ENCODE peak calls at places on chromosomes 16 and 17, in four cellular contexts. W is left ventricle myocardium inferior, M is fibroblast of lung, D is mesendoderm. V is an unnamed sample. For H3K36me3, the result is how much of the 10 kb centered on the place peaks cover.

GRCh38 chr16:83272201-83272600 is 535.6 kb upstream of the HSBP1 start:
- DNase-seq in W (no peak), M (peak), D (no peak), V (no peak)

GRCh38 chr16:89564476-89565255 is 4.2 kb downstream of the RPL13 start:
- DNase-seq in W (no peak), M (no peak), D (no peak), V (no peak)

GRCh38 chr17:68238894-68239293 is 8.9 kb upstream of the AMZ2 start:
- DNase-seq in W (no peak), M (no peak), D (no peak), V (no peak)

GRCh38 chr16:14249291-14250032 is 178.3 kb downstream of the MRTFB start:
- DNase-seq in W (no peak), M (peak), D (peak), V (no peak)

GRCh38 chr16:1261131-1261917 is 5.5 kb downstream of the TPSD1 start:
- DNase-seq in W (no peak), M (no peak), D (peak), V (no peak)

GRCh38 chr16:83994703-83995102 is 26.7 kb downstream of the NECAB2 start:
- DNase-seq in W (no peak), M (no peak), D (no peak), V (no peak)

GRCh38 chr17:50111687-50112655 is 16.8 kb downstream of the PDK2 start:
- DNase-seq in W (peak), M (no peak), D (no peak), V (no peak)

GRCh38 chr17:34623856-34624766 is 44.7 kb downstream of the TMEM132E start:
- DNase-seq in W (no peak), M (no peak), D (no peak), V (no peak)

GRCh38 chr16:27764869-27765675 is 215.1 kb downstream of the KATNIP start:
- DNase-seq in W (no peak), M (no peak), D (no peak), V (peak)

GRCh38 chr17:43697937-43698336 is 36.2 kb upstream of the MEOX1 start:
- DNase-seq in W (no peak), M (no peak), D (no peak), V (no peak)

GRCh38 chr17:9484789-9485188 is 90.8 kb downstream of the STX8 start:
- DNase-seq in W (no peak), M (peak), D (no peak), V (no peak)

GRCh38 chr16:47304563-47304962 is 156.3 kb downstream of the ITFG1 start:
- DNase-seq in W (no peak), M (peak), D (no peak), V (no peak)

GRCh38 chr16:59859606-59860402 is 1125.7 kb upstream of the GOT2 start:
- DNase-seq in W (no peak), M (peak), D (no peak), V (no peak)

GRCh38 chr17:15966183-15966878 is 21.4 kb downstream of the ADORA2B start:
- DNase-seq in W (no peak), M (peak), D (peak), V (peak)
- H3K4me3 ChIP-seq in W (peak), M (no peak), D (no peak), V (peak)

GRCh38 chr16:8924214-8924613 is 39.5 kb downstream of the USP7 start:
- DNase-seq in W (peak), M (no peak), D (no peak), V (no peak)

GRCh38 chr16:8923199-8923598 is 40.5 kb downstream of the USP7 start:
- DNase-seq in W (no peak), M (no peak), D (no peak), V (no peak)

GRCh38 chr16:8928467-8928957 is 35.2 kb downstream of the USP7 start:
- DNase-seq in W (no peak), M (no peak), D (no peak), V (no peak)

GRCh38 chr16:8926827-8927226 is 36.9 kb downstream of the USP7 start:
- DNase-seq in W (no peak), M (no peak), D (no peak), V (no peak)

GRCh38 chr16:8925455-8925854 is 38.3 kb downstream of the USP7 start:
- DNase-seq in W (no peak), M (no peak), D (no peak), V (no peak)
- H3K36me3 ChIP-seq in W (half or more), M (under half), D (under half), V (half or more)

GRCh38 chr17:16980813-16981731 is 9.2 kb upstream of the TNFRSF13B start:
- DNase-seq in W (no peak), M (no peak), D (peak), V (no peak)
- H3K4me3 ChIP-seq in W (no peak), M (no peak), D (no peak), V (no peak)

DNA sequence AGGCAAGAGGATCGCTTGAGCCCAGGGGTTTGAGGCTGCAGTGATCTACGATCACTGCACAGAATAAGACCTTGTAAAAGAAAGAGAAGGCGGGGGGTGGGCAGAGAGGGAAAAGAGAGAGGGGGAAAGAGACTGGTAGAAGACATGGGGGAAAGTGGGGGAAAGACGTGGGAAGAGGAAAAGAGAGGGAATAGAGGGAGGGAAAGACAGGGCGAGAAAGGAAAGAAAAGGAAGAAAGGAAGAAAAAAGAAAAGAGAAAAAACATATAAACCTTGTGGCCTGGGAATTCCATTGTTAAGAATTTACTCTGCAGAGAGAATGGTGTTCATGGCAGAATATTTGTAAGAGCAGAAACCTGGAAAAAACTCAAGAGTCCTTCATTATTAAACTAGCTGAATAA is 120.4 kb downstream of the RMI2 start:
- DNase-seq in W (no peak), M (no peak), D (no peak), V (no peak)
- H3K36me3 ChIP-seq in W (under half), M (under half), D (under half), V (under half)

DNA sequence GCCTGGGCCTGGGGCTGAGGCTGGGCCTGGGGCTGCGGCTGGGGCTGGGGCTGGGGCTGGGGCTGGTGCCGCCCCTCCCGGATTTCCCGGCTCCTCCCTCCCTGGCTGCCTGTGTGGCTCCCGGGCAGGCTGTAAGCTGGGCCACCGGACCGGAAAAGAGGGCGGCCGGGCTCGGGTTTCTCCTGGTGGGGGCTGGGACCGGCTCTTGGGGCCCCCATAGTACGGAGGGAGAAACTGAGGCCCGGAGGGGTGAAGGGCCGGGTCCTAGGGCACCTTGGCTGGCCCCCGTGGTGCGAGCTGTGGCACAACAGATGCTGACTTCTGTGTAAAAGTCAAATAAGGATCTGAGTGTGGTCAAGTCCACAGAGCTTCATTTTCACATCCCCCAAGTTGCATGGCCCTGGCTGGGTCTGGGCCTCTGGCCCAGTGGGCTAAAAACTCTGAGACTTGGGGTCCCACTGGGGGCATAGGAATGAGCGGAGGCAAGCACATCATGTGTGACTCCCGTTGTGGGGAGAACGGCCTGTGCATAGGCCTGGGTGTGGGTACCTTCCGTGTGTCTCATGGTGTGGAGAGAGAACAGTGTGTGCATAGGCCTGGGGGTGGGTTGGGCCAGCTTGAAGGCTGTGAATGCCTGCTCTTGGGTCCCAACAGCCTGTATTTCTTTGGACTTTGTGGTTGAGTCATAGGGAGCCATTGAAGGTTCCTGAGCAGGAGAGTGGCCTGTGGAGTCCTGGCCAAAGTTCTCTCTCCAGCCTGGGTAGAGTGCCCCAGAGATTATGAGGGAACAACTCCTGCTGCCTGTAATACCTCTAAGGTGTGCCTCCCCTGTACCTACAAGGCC is 123.9 kb upstream of the CIBAR2 start:
- DNase-seq in W (peak), M (peak), D (no peak), V (no peak)
- H3K4me3 ChIP-seq in W (peak), M (no peak), D (no peak), V (peak)

GRCh38 chr17:5804226-5804625 is 219.9 kb upstream of the NLRP1 start:
- DNase-seq in W (no peak), M (no peak), D (no peak), V (no peak)
- H3K36me3 ChIP-seq in W (under half), M (under half), D (under half), V (under half)

V was measured in lower lobe of right lung.